ENCODE peak calls at places on chromosomes 16 and 17, in ten cellular contexts. G is breast epithelium, H is IMR-90, F is right lobe of liver, Y is transverse colon, T is tibial nerve, D is A549, J is gastrocnemius medialis, Z is body of pancreas, X is uterus. O is an unnamed sample. For H3K4me1, the result is how much of the 10 kb centered on the place peaks cover.

GRCh38 chr17:55394357-55395021 is 27.1 kb downstream of the MMD start:
- DNase-seq in Z (no peak), J (no peak), Y (peak), G (no peak), F (no peak), X (no peak), D (no peak), H (no peak), T (no peak), O (no peak)

GRCh38 chr16:21156767-21157467 is 1.6 kb upstream of the LDAF1 start:
- DNase-seq in Y (peak), G (no peak), X (peak), D (peak), J (no peak), F (no peak), H (peak), T (no peak), Z (peak), O (peak)

GRCh38 chr16:5350118-5350517 is 252.5 kb upstream of the EEF2KMT start:
- DNase-seq in Z (no peak), Y (no peak), J (no peak), G (no peak), X (no peak), T (no peak), F (no peak), H (no peak), D (no peak), O (no peak)

GRCh38 chr16:6377956-6378355 is 954.7 kb upstream of the RBFOX1 start:
- DNase-seq in Y (no peak), H (no peak), J (no peak), G (no peak), F (no peak), T (no peak), Z (no peak), X (no peak), D (no peak), O (no peak)

GRCh38 chr16:81149614-81150013 is 53.4 kb upstream of the GCSH start:
- DNase-seq in X (no peak), T (no peak), Z (no peak), G (no peak), D (no peak), Y (no peak), J (no peak), H (no peak), F (no peak), O (no peak)

GRCh38 chr17:60390881-60391418 is 983 bp downstream of the USP32 start:
- DNase-seq in Z (peak), D (peak), Y (peak), T (no peak), J (peak), F (peak), H (peak), X (no peak), G (no peak), O (peak)

GRCh38 chr16:50297301-50298074 is 31.1 kb downstream of the ADCY7 start:
- DNase-seq in T (no peak), J (peak), Z (no peak), F (peak), D (no peak), H (no peak), Y (peak), G (no peak), X (no peak), O (no peak)

GRCh38 chr17:3526971-3527370 is 30.6 kb downstream of the TRPV3 start:
- DNase-seq in X (no peak), Z (no peak), Y (no peak), J (no peak), G (no peak), H (no peak), T (no peak), F (no peak), D (no peak), O (no peak)

GRCh38 chr17:15306406-15306970 is 34.9 kb downstream of the TEKT3 start:
- DNase-seq in Z (no peak), H (peak), F (no peak), X (no peak), J (no peak), Y (no peak), T (no peak), G (no peak), D (no peak), O (no peak)

GRCh38 chr16:64947651-64948050 is 174.2 kb downstream of the CDH11 start:
- DNase-seq in F (no peak), X (no peak), H (no peak), G (no peak), Y (no peak), D (no peak), J (no peak), T (no peak), Z (no peak), O (no peak)

GRCh38 chr16:86490859-86491642 is 19.3 kb upstream of the FOXF1 start:
- DNase-seq in Z (no peak), H (peak), X (no peak), D (no peak), T (no peak), Y (no peak), F (no peak), G (no peak), J (no peak), O (no peak)

GRCh38 chr16:81716478-81717210 is 62.4 kb upstream of the PLCG2 start:
- DNase-seq in Y (no peak), X (no peak), Z (no peak), D (no peak), H (no peak), J (no peak), G (no peak), T (no peak), F (no peak), O (no peak)

GRCh38 chr16:4468972-4469371 is 5.5 kb downstream of the NMRAL1 start:
- DNase-seq in Y (no peak), H (no peak), D (no peak), Z (no peak), X (no peak), G (no peak), J (no peak), F (no peak), T (no peak), O (no peak)

GRCh38 chr17:47955497-47956461 is 1.9 kb downstream of the PRR15L start:
- DNase-seq in X (no peak), H (no peak), J (no peak), Z (peak), Y (peak), T (no peak), G (peak), D (no peak), F (peak), O (peak)

GRCh38 chr17:73311428-73311780 is 397 bp downstream of the CDC42EP4 start:
- DNase-seq in F (peak), G (no peak), Z (no peak), J (no peak), X (no peak), T (no peak), D (no peak), Y (no peak), H (no peak), O (no peak)

GRCh38 chr17:41178341-41178740 is 320 bp upstream of the KRTAP4-2 start:
- DNase-seq in J (no peak), F (no peak), T (no peak), X (no peak), Z (no peak), G (no peak), H (peak), D (no peak), Y (no peak), O (no peak)

GRCh38 chr17:61415374-61416210 is 15.9 kb downstream of the TBX2 start:
- DNase-seq in F (no peak), J (peak), H (peak), Z (no peak), D (no peak), G (peak), Y (no peak), T (no peak), X (no peak), O (peak)

GRCh38 chr16:424623-425081 is 797 bp upstream of the RAB11FIP3 start:
- DNase-seq in J (no peak), F (no peak), G (no peak), Y (peak), H (no peak), D (no peak), T (no peak), X (peak), Z (peak), O (peak)
- TF ChIP-seq POLR2A in J (no peak), F (no peak), G (no peak), Y (no peak), H (no peak), D (no peak), T (no peak), X (no peak), Z (no peak), O (no peak)

GRCh38 chr16:24507959-24508358 is 31.4 kb upstream of the RBBP6 start:
- DNase-seq in H (no peak), Z (no peak), F (no peak), Y (no peak), G (no peak), D (no peak), X (no peak), J (no peak), T (no peak), O (no peak)

GRCh38 chr16:24509536-24509935 is 29.8 kb upstream of the RBBP6 start:
- DNase-seq in G (no peak), H (no peak), Y (no peak), T (no peak), F (no peak), J (no peak), X (no peak), D (no peak), Z (no peak), O (no peak)

GRCh38 chr16:24508614-24509013 is 30.8 kb upstream of the RBBP6 start:
- DNase-seq in G (no peak), Z (no peak), J (peak), X (no peak), H (peak), D (no peak), Y (no peak), F (no peak), T (no peak), O (no peak)

GRCh38 chr16:24505959-24506358 is 33.4 kb upstream of the RBBP6 start:
- DNase-seq in F (no peak), H (no peak), T (no peak), Y (no peak), Z (no peak), D (no peak), X (no peak), G (no peak), J (no peak), O (no peak)

GRCh38 chr16:24504467-24505345 is 34.7 kb upstream of the RBBP6 start:
- DNase-seq in Y (peak), D (peak), F (peak), Z (peak), J (no peak), G (no peak), H (peak), X (peak), T (no peak), O (peak)
- TF ChIP-seq CTCF in Y (peak), D (peak), F (peak), Z (peak), J (peak), G (no peak), H (peak), X (peak), T (peak), O (no peak)

GRCh38 chr17:81043319-81043724 is 8.4 kb downstream of the BAIAP2 start:
- DNase-seq in F (no peak), Z (no peak), T (no peak), X (no peak), Y (no peak), D (no peak), G (no peak), H (no peak), J (no peak), O (no peak)

GRCh38 chr17:81040791-81041337 is 5.9 kb downstream of the BAIAP2 start:
- DNase-seq in D (peak), F (no peak), Y (no peak), J (no peak), X (no peak), T (no peak), H (no peak), G (no peak), Z (no peak), O (no peak)

GRCh38 chr17:81043725-81044427 is 8.9 kb downstream of the BAIAP2 start:
- DNase-seq in Y (no peak), X (no peak), G (peak), Z (peak), H (no peak), T (no peak), J (no peak), F (no peak), D (peak), O (peak)

GRCh38 chr17:81044428-81044763 is 9.4 kb downstream of the BAIAP2 start:
- DNase-seq in J (no peak), T (no peak), G (no peak), F (no peak), Y (no peak), X (no peak), D (no peak), H (no peak), Z (no peak), O (no peak)

GRCh38 chr17:81042606-81043005 is 7.7 kb downstream of the BAIAP2 start:
- DNase-seq in Z (no peak), T (no peak), H (no peak), D (no peak), J (no peak), Y (no peak), G (no peak), X (no peak), F (no peak), O (no peak)
- H3K4me1 ChIP-seq in Z (half or more), T (half or more), H (under half), D (under half), J (under half), Y (under half), G (half or more), X (under half), F (under half), O (half or more)

DNA sequence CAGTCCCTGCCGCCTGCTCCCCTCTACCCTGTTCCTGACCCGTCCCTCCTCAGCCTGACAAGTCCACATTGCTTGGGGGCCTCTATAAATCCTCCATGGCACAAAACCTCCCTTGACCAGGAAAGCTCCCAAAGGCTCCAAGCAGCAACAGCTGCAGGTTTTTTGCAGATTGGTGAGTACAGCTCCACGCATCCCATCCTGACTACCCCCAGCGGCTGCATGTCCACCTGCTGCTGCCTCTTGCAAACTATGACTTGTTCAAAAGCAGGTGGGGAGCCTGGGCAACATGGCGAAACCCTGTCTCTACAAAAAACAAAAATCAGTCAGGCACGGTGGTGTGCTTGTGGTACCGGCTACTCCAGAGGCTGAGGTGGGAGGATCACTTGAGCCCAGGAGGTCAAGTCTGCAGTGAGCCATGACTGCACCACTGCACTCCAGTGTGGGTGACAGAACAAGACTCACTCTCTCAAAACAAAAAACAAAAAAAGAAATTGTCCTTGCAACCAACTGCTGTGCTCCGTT is 122.8 kb downstream of the ANKRD11 start:
- DNase-seq in Z (no peak), X (no peak), Y (no peak), H (no peak), D (no peak), T (no peak), J (no peak), F (no peak), G (no peak), O (no peak)
- TF ChIP-seq POLR2A in Z (no peak), X (no peak), Y (no peak), H (no peak), D (no peak), T (no peak), J (no peak), F (no peak), G (no peak), O (no peak)

GRCh38 chr16:57009641-57010170 is 20.3 kb downstream of the NLRC5 start:
- DNase-seq in Y (no peak), D (no peak), G (no peak), X (no peak), Z (no peak), H (no peak), T (no peak), J (no peak), F (no peak), O (no peak)

GRCh38 chr16:57008440-57008839 is 19.1 kb downstream of the NLRC5 start:
- DNase-seq in Y (no peak), Z (no peak), J (no peak), H (no peak), G (no peak), D (no peak), F (no peak), T (no peak), X (no peak), O (no peak)

GRCh38 chr16:57013268-57013667 is 23.9 kb downstream of the NLRC5 start:
- DNase-seq in G (no peak), T (no peak), Y (no peak), X (no peak), Z (no peak), D (no peak), H (peak), J (no peak), F (no peak), O (no peak)

GRCh38 chr16:57013902-57014301 is 24.5 kb downstream of the NLRC5 start:
- DNase-seq in J (no peak), Y (no peak), X (no peak), H (no peak), F (no peak), G (no peak), Z (no peak), T (no peak), D (no peak), O (no peak)

GRCh38 chr16:57012353-57012752 is 23.0 kb downstream of the NLRC5 start:
- DNase-seq in Y (no peak), H (no peak), G (no peak), X (no peak), D (no peak), Z (no peak), J (no peak), F (no peak), T (no peak), O (no peak)
- TF ChIP-seq CTCF in Y (no peak), H (no peak), G (no peak), X (no peak), D (no peak), Z (no peak), J (no peak), F (no peak), T (no peak), O (no peak)

DNA sequence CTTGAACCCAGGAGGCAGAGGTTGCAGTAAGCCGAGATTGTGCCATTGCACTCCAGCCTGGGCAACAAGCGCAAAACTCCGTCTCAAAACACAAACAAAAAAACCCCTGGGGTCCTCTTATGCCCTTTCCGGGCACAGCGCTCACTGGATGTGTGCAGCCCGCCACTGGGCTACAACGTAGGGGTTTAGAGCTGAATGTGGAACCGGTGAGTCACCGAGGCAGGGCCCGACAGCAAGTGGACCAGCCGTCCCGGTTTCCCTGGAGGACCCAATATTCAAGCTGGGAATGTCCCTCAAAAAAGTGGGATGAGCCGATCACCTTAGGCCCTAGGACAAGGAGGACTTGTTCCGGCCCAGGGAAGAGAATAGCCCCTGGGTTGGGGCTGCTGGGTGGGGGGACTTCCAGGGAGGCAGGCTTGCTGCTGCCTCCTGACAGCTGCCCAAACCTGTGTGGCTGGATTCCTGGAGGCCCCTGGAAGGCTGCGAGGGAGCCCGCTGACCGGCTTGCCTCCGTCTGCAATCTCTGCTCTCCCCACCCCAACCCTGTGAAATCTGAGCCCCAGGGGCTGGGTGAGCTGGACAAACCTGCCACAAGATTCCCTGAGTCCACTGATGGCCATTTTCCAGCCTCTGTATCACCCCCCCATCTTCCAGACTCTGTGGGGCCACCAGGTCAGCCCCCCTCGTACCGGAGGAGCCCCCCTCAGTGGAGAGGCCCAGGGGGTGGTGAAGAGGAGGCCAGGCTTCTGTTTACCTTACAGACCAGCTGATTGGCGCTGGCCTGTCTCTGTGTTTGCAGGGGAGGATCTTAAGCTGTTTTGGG is 2.9 kb upstream of the CLDN9 start:
- DNase-seq in F (no peak), J (no peak), Y (peak), Z (peak), H (peak), T (no peak), D (no peak), X (no peak), G (peak), O (peak)
- H3K4me1 ChIP-seq in F (under half), J (under half), Y (under half), Z (half or more), H (under half), T (under half), D (under half), X (under half), G (under half), O (half or more)

GRCh38 chr16:56637814-56638750 is at the start of gene MT1A:
- DNase-seq in D (peak), H (peak), Y (peak), J (peak), T (peak), F (peak), Z (peak), X (peak), G (peak), O (peak)
- TF ChIP-seq POLR2A in D (peak), H (no peak), Y (peak), J (peak), T (peak), F (peak), Z (peak), X (peak), G (peak), O (no peak)

GRCh38 chr16:10919003-10919351 is 23.3 kb downstream of the DEXI start:
- DNase-seq in H (no peak), X (no peak), F (no peak), J (no peak), D (no peak), Z (no peak), G (no peak), Y (no peak), T (no peak), O (no peak)
- TF ChIP-seq CTCF in H (no peak), X (no peak), F (no peak), J (peak), D (no peak), Z (no peak), G (peak), Y (no peak), T (no peak), O (no peak)

O was measured in stomach.